ENCODE peak calls at places on chromosomes 13 and 19, in nine cellular contexts. C is AG09309; F is activated gamma-delta T cell treated with Interleukin-2 at 50 U/mL for 16 hours; H is NCI-H1694 treated with DMSO at 0.1 percent for 48 hours; B is stimulated activated CD8-positive, alpha-beta memory T cell treated with anti-CD3 and anti-CD28 coated beads, Interleukin-12 subunit alpha, Interleukin-12 subunit beta, amount 100 ng/mL, for 1 hour; T is GM04503; E is activated CD8-positive, alpha-beta memory T cell treated with anti-CD3 and anti-CD28 coated beads, Interleukin-2, amount 50 U/mL, for 48 hours; L is H4; J is GM12892. P is an unnamed sample.

GRCh38 chr19:1221904-1222255 is 15.9 kb downstream of the CBARP start:
- DNase-seq in L (no peak), H (no peak), E (no peak), B (no peak), F (no peak), J (no peak), T (no peak), C (no peak), P (no peak)

GRCh38 chr13:35923347-35923746 is 207.8 kb downstream of the DCLK1 start:
- DNase-seq in E (no peak), T (peak; percentile 20), J (no peak), B (no peak), F (no peak), C (no peak), H (no peak), L (peak; percentile 28), P (no peak)

GRCh38 chr19:32200312-32201038 is 144.9 kb upstream of the ZNF507 start:
- DNase-seq in F (no peak), C (no peak), T (no peak), J (no peak), L (no peak), E (no peak), H (no peak), B (no peak), P (peak; percentile 1)

GRCh38 chr13:105638446-105638845 is 897.0 kb downstream of the EFNB2 start:
- DNase-seq in L (no peak), B (no peak), C (no peak), T (no peak), H (no peak), F (no peak), J (no peak), E (no peak), P (no peak)

GRCh38 chr13:18951412-18951811 is 230.2 kb downstream of the TUBA3C start:
- DNase-seq in T (no peak), E (no peak), F (no peak), C (no peak), B (no peak), J (no peak), L (no peak), H (no peak), P (no peak)

GRCh38 chr19:30519607-30520205 is 147.5 kb downstream of the ZNF536 start:
- DNase-seq in L (no peak), C (no peak), T (no peak), J (no peak), H (no peak), E (no peak), F (no peak), B (no peak), P (no peak)

GRCh38 chr19:19026299-19026971 is 6.9 kb downstream of the SUGP2 start:
- DNase-seq in E (no peak), H (no peak), L (no peak), B (no peak), T (no peak), C (no peak), F (no peak), J (no peak), P (no peak)

GRCh38 chr13:40480012-40480914 is 186.2 kb downstream of the FOXO1 start:
- DNase-seq in C (no peak), F (no peak), E (no peak), T (no peak), H (no peak), B (no peak), L (no peak), J (no peak), P (no peak)

GRCh38 chr19:17796013-17796837 is 1.3 kb downstream of the B3GNT3 start:
- DNase-seq in L (no peak), F (no peak), E (no peak), J (no peak), B (no peak), T (no peak), H (no peak), C (no peak), P (no peak)

GRCh38 chr13:28505543-28506135 is 10.7 kb upstream of the FLT1 start:
- DNase-seq in J (no peak), H (no peak), F (no peak), B (no peak), C (no peak), L (no peak), T (no peak), E (no peak), P (no peak)

GRCh38 chr13:28630864-28631263 is 28.1 kb upstream of the POMP start:
- DNase-seq in H (no peak), F (no peak), B (no peak), E (no peak), C (no peak), T (no peak), L (no peak), J (no peak), P (no peak)

GRCh38 chr13:54775501-54776191 is 1747.0 kb downstream of the OLFM4 start:
- DNase-seq in F (no peak), T (no peak), E (no peak), B (no peak), J (no peak), C (no peak), L (no peak), H (no peak), P (no peak)

GRCh38 chr13:75151081-75151643 is 330.8 kb downstream of the TBC1D4 start:
- DNase-seq in F (no peak), L (no peak), E (no peak), H (no peak), T (no peak), C (no peak), J (no peak), B (no peak), P (no peak)

GRCh38 chr13:48631441-48631840 is 22.3 kb upstream of the CYSLTR2 start:
- DNase-seq in B (no peak), J (no peak), L (no peak), F (no peak), E (no peak), H (no peak), T (no peak), C (no peak), P (no peak)

GRCh38 chr13:66492479-66492878 is 737.7 kb downstream of the PCDH9 start:
- DNase-seq in J (no peak), H (no peak), B (no peak), E (no peak), F (no peak), L (no peak), C (no peak), T (no peak), P (no peak)

GRCh38 chr19:16714702-16715294 is 4.8 kb upstream of the NWD1 start:
- DNase-seq in E (peak; percentile 85), F (peak; percentile 29), H (peak; percentile 23), C (no peak), T (no peak), B (peak; percentile 11), J (peak; percentile 34), L (peak; percentile 51), P (peak; percentile 9)

GRCh38 chr13:110519046-110519445 is 42.5 kb downstream of the RAB20 start:
- DNase-seq in C (no peak), B (no peak), H (no peak), F (no peak), L (no peak), J (no peak), E (no peak), T (no peak), P (no peak)

GRCh38 chr13:39016789-39017188 is 21.1 kb downstream of the PROSER1 start:
- DNase-seq in L (peak; percentile 10), B (no peak), F (no peak), J (no peak), H (peak; percentile 27), E (no peak), C (no peak), T (no peak), P (no peak)

GRCh38 chr19:3292958-3293529 is 68.6 kb downstream of the CELF5 start:
- DNase-seq in J (no peak), F (no peak), C (no peak), B (no peak), T (no peak), E (no peak), H (no peak), L (no peak), P (no peak)

GRCh38 chr19:17721821-17722220 is 2.5 kb downstream of the MAP1S start:
- DNase-seq in E (no peak), J (no peak), H (no peak), F (no peak), B (no peak), T (no peak), L (no peak), C (no peak), P (no peak)

GRCh38 chr19:55592391-55593090 is 6.8 kb downstream of the FIZ1 start:
- DNase-seq in C (no peak), L (no peak), T (no peak), E (no peak), B (no peak), F (no peak), J (no peak), H (no peak), P (no peak)

GRCh38 chr13:98199480-98199879 is 22.4 kb upstream of the RNF113B start:
- DNase-seq in C (no peak), B (no peak), J (no peak), L (no peak), H (no peak), E (no peak), F (no peak), T (no peak), P (no peak)

GRCh38 chr13:99894835-99895427 is 76.6 kb downstream of the ZIC5 start:
- DNase-seq in J (no peak), E (no peak), B (no peak), L (no peak), T (no peak), H (no peak), C (no peak), F (no peak), P (no peak)

GRCh38 chr19:55400281-55401087 is 7.1 kb downstream of the UBE2S start:
- DNase-seq in J (no peak), H (no peak), B (no peak), E (no peak), L (no peak), T (no peak), C (no peak), F (no peak), P (no peak)

GRCh38 chr13:45196091-45196490 is 4.8 kb downstream of the KCTD4 start:
- DNase-seq in F (no peak), E (no peak), B (no peak), J (no peak), C (no peak), L (no peak), T (no peak), H (no peak), P (no peak)

GRCh38 chr13:32446778-32447465 is 19.0 kb upstream of the N4BP2L1 start:
- DNase-seq in C (no peak), L (no peak), J (no peak), T (no peak), F (no peak), B (no peak), E (no peak), H (no peak), P (no peak)

GRCh38 chr13:113390874-113391497 is 27.1 kb upstream of the GRTP1 start:
- DNase-seq in H (no peak), B (no peak), C (no peak), F (no peak), L (no peak), E (no peak), T (no peak), J (no peak), P (no peak)

GRCh38 chr13:34037636-34038325 is 219.8 kb downstream of the RFC3 start:
- DNase-seq in L (no peak), H (no peak), E (no peak), T (no peak), C (no peak), J (no peak), B (no peak), F (no peak), P (no peak)

GRCh38 chr13:100854091-100854490 is 179.5 kb upstream of the TMTC4 start:
- DNase-seq in T (no peak), L (no peak), J (no peak), F (no peak), E (no peak), C (no peak), B (no peak), H (no peak), P (no peak)

P was measured in C1 segment of cervical spinal cord.